ENCODE peak calls at places on chromosomes 12 and 14, in five cellular contexts. One of them, this sample, is unnamed.

GRCh38 chr12:131493068-131493826 is 217.6 kb upstream of the SFSWAP start:
- DNase-seq in left ventricle myocardium inferior: no peak
- DNase-seq in AG10803: no peak
- DNase-seq in ovary: no peak
- DNase-seq in cardiac muscle cell: no peak
- DNase-seq in this sample: no peak

GRCh38 chr12:123445388-123446344 is 9.2 kb upstream of the RILPL2 start:
- DNase-seq in cardiac muscle cell: peak
- DNase-seq in AG10803: peak
- DNase-seq in ovary: peak
- DNase-seq in left ventricle myocardium inferior: peak
- DNase-seq in this sample: no peak

GRCh38 chr12:56766535-56766934 is 3.4 kb downstream of the HSD17B6 start:
- DNase-seq in cardiac muscle cell: no peak
- DNase-seq in left ventricle myocardium inferior: no peak
- DNase-seq in ovary: no peak
- DNase-seq in AG10803: no peak
- DNase-seq in this sample: no peak

GRCh38 chr14:39740454-39740853 is 308.2 kb upstream of the FBXO33 start:
- DNase-seq in cardiac muscle cell: no peak
- DNase-seq in AG10803: no peak
- DNase-seq in left ventricle myocardium inferior: no peak
- DNase-seq in ovary: no peak
- DNase-seq in this sample: no peak

GRCh38 chr12:3493225-3494049 is 2.4 kb downstream of the PRMT8 start:
- DNase-seq in ovary: no peak
- DNase-seq in left ventricle myocardium inferior: peak
- DNase-seq in cardiac muscle cell: no peak
- DNase-seq in AG10803: no peak
- DNase-seq in this sample: no peak

GRCh38 chr12:108594-108993 is 42.0 kb downstream of the IQSEC3 start:
- DNase-seq in AG10803: no peak
- DNase-seq in cardiac muscle cell: no peak
- DNase-seq in ovary: no peak
- DNase-seq in left ventricle myocardium inferior: peak
- DNase-seq in this sample: no peak

GRCh38 chr12:27462151-27462694 is 15.7 kb downstream of the SMCO2 start:
- DNase-seq in cardiac muscle cell: peak
- DNase-seq in left ventricle myocardium inferior: no peak
- DNase-seq in AG10803: peak
- DNase-seq in ovary: no peak
- DNase-seq in this sample: no peak

GRCh38 chr12:108700833-108701450 is 30.4 kb downstream of the CORO1C start:
- DNase-seq in ovary: no peak
- DNase-seq in AG10803: no peak
- DNase-seq in cardiac muscle cell: no peak
- DNase-seq in left ventricle myocardium inferior: no peak
- DNase-seq in this sample: no peak

GRCh38 chr12:75720807-75721206 is 209.4 kb upstream of the KRR1 start:
- DNase-seq in AG10803: no peak
- DNase-seq in ovary: no peak
- DNase-seq in cardiac muscle cell: no peak
- DNase-seq in left ventricle myocardium inferior: no peak
- DNase-seq in this sample: no peak

GRCh38 chr12:23707270-23707669 is 242.2 kb downstream of the SOX5 start:
- DNase-seq in AG10803: no peak
- DNase-seq in cardiac muscle cell: no peak
- DNase-seq in ovary: no peak
- DNase-seq in left ventricle myocardium inferior: no peak
- DNase-seq in this sample: no peak

GRCh38 chr14:66140213-66140918 is 345.8 kb upstream of the CCDC196 start:
- DNase-seq in AG10803: no peak
- DNase-seq in cardiac muscle cell: no peak
- DNase-seq in left ventricle myocardium inferior: no peak
- DNase-seq in ovary: no peak
- DNase-seq in this sample: no peak

GRCh38 chr12:109637996-109638395 is 64.4 kb downstream of the MVK start:
- DNase-seq in left ventricle myocardium inferior: no peak
- DNase-seq in ovary: no peak
- DNase-seq in AG10803: no peak
- DNase-seq in cardiac muscle cell: no peak
- DNase-seq in this sample: no peak

GRCh38 chr14:87231336-87232026 is 761.5 kb downstream of the GALC start:
- DNase-seq in cardiac muscle cell: no peak
- DNase-seq in left ventricle myocardium inferior: no peak
- DNase-seq in AG10803: no peak
- DNase-seq in ovary: no peak
- DNase-seq in this sample: no peak

GRCh38 chr12:31899136-31899535 is 60.1 kb upstream of the RESF1 start:
- DNase-seq in cardiac muscle cell: no peak
- DNase-seq in AG10803: no peak
- DNase-seq in ovary: no peak
- DNase-seq in left ventricle myocardium inferior: no peak
- DNase-seq in this sample: no peak

GRCh38 chr12:132475304-132476037 is 14.5 kb upstream of the FBRSL1 start:
- DNase-seq in AG10803: no peak
- DNase-seq in ovary: no peak
- DNase-seq in left ventricle myocardium inferior: no peak
- DNase-seq in cardiac muscle cell: no peak
- DNase-seq in this sample: no peak

GRCh38 chr12:89390802-89391673 is 38.7 kb upstream of the DUSP6 start:
- DNase-seq in AG10803: peak
- DNase-seq in left ventricle myocardium inferior: no peak
- DNase-seq in ovary: no peak
- DNase-seq in cardiac muscle cell: peak
- DNase-seq in this sample: no peak

GRCh38 chr14:104938960-104939359 is 14.3 kb downstream of the PLD4 start:
- DNase-seq in ovary: no peak
- DNase-seq in cardiac muscle cell: no peak
- DNase-seq in AG10803: no peak
- DNase-seq in left ventricle myocardium inferior: no peak
- DNase-seq in this sample: no peak

GRCh38 chr12:3262466-3262865 is 185.3 kb downstream of the TSPAN9 start:
- DNase-seq in ovary: no peak
- DNase-seq in AG10803: no peak
- DNase-seq in cardiac muscle cell: no peak
- DNase-seq in left ventricle myocardium inferior: no peak
- DNase-seq in this sample: no peak

GRCh38 chr14:99726538-99727095 is 42.5 kb downstream of the CYP46A1 start:
- DNase-seq in left ventricle myocardium inferior: no peak
- DNase-seq in cardiac muscle cell: no peak
- DNase-seq in ovary: no peak
- DNase-seq in AG10803: no peak
- DNase-seq in this sample: no peak

GRCh38 chr12:125068391-125068790 is 3.2 kb downstream of the AACS start:
- DNase-seq in left ventricle myocardium inferior: no peak
- DNase-seq in cardiac muscle cell: no peak
- DNase-seq in AG10803: no peak
- DNase-seq in ovary: no peak
- DNase-seq in this sample: no peak

GRCh38 chr14:85824526-85824925 is 294.6 kb downstream of the FLRT2 start:
- DNase-seq in ovary: no peak
- DNase-seq in left ventricle myocardium inferior: no peak
- DNase-seq in cardiac muscle cell: no peak
- DNase-seq in AG10803: no peak
- DNase-seq in this sample: no peak

GRCh38 chr12:51270067-51270846 is at the start of gene SMAGP:
- DNase-seq in ovary: peak
- DNase-seq in left ventricle myocardium inferior: peak
- DNase-seq in cardiac muscle cell: peak
- DNase-seq in AG10803: peak
- DNase-seq in this sample: peak

GRCh38 chr12:93813972-93814821 is 137.0 kb downstream of the CRADD start:
- DNase-seq in ovary: peak
- DNase-seq in left ventricle myocardium inferior: peak
- DNase-seq in cardiac muscle cell: peak
- DNase-seq in AG10803: peak
- DNase-seq in this sample: no peak

GRCh38 chr12:98572010-98572409 is 21.5 kb upstream of the SLC25A3 start:
- DNase-seq in cardiac muscle cell: peak
- DNase-seq in ovary: no peak
- DNase-seq in AG10803: no peak
- DNase-seq in left ventricle myocardium inferior: no peak
- DNase-seq in this sample: no peak

GRCh38 chr12:26135010-26135420 is 10.2 kb upstream of the BHLHE41 start:
- DNase-seq in left ventricle myocardium inferior: no peak
- DNase-seq in ovary: peak
- DNase-seq in cardiac muscle cell: peak
- DNase-seq in AG10803: no peak
- DNase-seq in this sample: no peak

GRCh38 chr12:78101181-78101876 is 270.6 kb downstream of the NAV3 start:
- DNase-seq in left ventricle myocardium inferior: no peak
- DNase-seq in ovary: no peak
- DNase-seq in AG10803: no peak
- DNase-seq in cardiac muscle cell: no peak
- DNase-seq in this sample: no peak

GRCh38 chr12:78101946-78102635 is 271.4 kb downstream of the NAV3 start:
- DNase-seq in left ventricle myocardium inferior: no peak
- DNase-seq in AG10803: no peak
- DNase-seq in cardiac muscle cell: no peak
- DNase-seq in ovary: no peak
- DNase-seq in this sample: no peak

GRCh38 chr12:78095623-78096022 is 264.9 kb downstream of the NAV3 start:
- DNase-seq in AG10803: no peak
- DNase-seq in left ventricle myocardium inferior: no peak
- DNase-seq in cardiac muscle cell: no peak
- DNase-seq in ovary: no peak
- DNase-seq in this sample: no peak

GRCh38 chr12:78099806-78100205 is 269.1 kb downstream of the NAV3 start:
- DNase-seq in left ventricle myocardium inferior: no peak
- DNase-seq in ovary: no peak
- DNase-seq in cardiac muscle cell: no peak
- DNase-seq in AG10803: no peak
- DNase-seq in this sample: no peak

GRCh38 chr12:78096909-78097597 is 266.4 kb downstream of the NAV3 start:
- DNase-seq in AG10803: peak
- DNase-seq in ovary: no peak
- DNase-seq in cardiac muscle cell: peak
- DNase-seq in left ventricle myocardium inferior: no peak
- DNase-seq in this sample: no peak
- TF ChIP-seq CTCF in AG10803: peak
- TF ChIP-seq CTCF in ovary: no peak
- TF ChIP-seq CTCF in cardiac muscle cell: peak
- TF ChIP-seq CTCF in left ventricle myocardium inferior: no peak
- TF ChIP-seq CTCF in this sample: no peak

GRCh38 chr12:107519906-107520859 is 165.4 kb upstream of the PWP1 start:
- DNase-seq in left ventricle myocardium inferior: no peak
- DNase-seq in cardiac muscle cell: no peak
- DNase-seq in AG10803: no peak
- DNase-seq in ovary: no peak
- DNase-seq in this sample: no peak

GRCh38 chr12:107525063-107525718 is 160.4 kb upstream of the PWP1 start:
- DNase-seq in AG10803: no peak
- DNase-seq in ovary: no peak
- DNase-seq in cardiac muscle cell: no peak
- DNase-seq in left ventricle myocardium inferior: no peak
- DNase-seq in this sample: no peak

GRCh38 chr12:107523760-107524558 is 161.6 kb upstream of the PWP1 start:
- DNase-seq in left ventricle myocardium inferior: no peak
- DNase-seq in AG10803: no peak
- DNase-seq in ovary: no peak
- DNase-seq in cardiac muscle cell: no peak
- DNase-seq in this sample: no peak

GRCh38 chr12:107521826-107522355 is 163.7 kb upstream of the PWP1 start:
- DNase-seq in left ventricle myocardium inferior: no peak
- DNase-seq in AG10803: no peak
- DNase-seq in ovary: no peak
- DNase-seq in cardiac muscle cell: no peak
- DNase-seq in this sample: no peak

GRCh38 chr12:107522692-107523477 is 162.7 kb upstream of the PWP1 start:
- DNase-seq in AG10803: no peak
- DNase-seq in ovary: no peak
- DNase-seq in left ventricle myocardium inferior: no peak
- DNase-seq in cardiac muscle cell: no peak
- DNase-seq in this sample: peak
- TF ChIP-seq CTCF in AG10803: no peak
- TF ChIP-seq CTCF in ovary: no peak
- TF ChIP-seq CTCF in left ventricle myocardium inferior: peak
- TF ChIP-seq CTCF in cardiac muscle cell: no peak
- TF ChIP-seq CTCF in this sample: peak

DNA sequence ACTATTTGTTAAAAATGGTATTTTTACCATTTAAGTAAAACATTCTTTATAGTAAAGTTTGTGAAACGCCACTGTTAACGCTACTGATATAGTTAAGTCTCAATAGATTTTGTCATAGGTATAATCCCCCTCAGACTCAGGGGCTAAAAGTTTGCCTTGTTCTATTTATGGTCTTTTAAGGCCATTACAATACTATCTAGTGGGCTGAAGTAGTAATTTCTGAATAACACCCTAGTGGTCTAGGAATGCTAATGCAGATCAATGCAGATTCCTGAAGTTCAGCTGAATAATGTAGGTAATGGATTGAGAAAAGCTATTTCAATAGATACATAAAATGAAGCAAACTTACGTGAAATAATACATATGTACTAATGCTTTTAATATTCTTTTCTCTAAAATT is 989.3 kb upstream of the NOVA1 start:
- DNase-seq in left ventricle myocardium inferior: no peak
- DNase-seq in AG10803: no peak
- DNase-seq in ovary: no peak
- DNase-seq in cardiac muscle cell: no peak
- DNase-seq in this sample: no peak
- TF ChIP-seq CTCF in left ventricle myocardium inferior: no peak
- TF ChIP-seq CTCF in AG10803: no peak
- TF ChIP-seq CTCF in ovary: no peak
- TF ChIP-seq CTCF in cardiac muscle cell: no peak
- TF ChIP-seq CTCF in this sample: peak

GRCh38 chr14:76770521-76771431 is 9.5 kb downstream of the VASH1 start:
- DNase-seq in left ventricle myocardium inferior: no peak
- DNase-seq in cardiac muscle cell: no peak
- DNase-seq in ovary: peak
- DNase-seq in AG10803: no peak
- DNase-seq in this sample: no peak
- TF ChIP-seq CTCF in left ventricle myocardium inferior: no peak
- TF ChIP-seq CTCF in cardiac muscle cell: no peak
- TF ChIP-seq CTCF in ovary: no peak
- TF ChIP-seq CTCF in AG10803: no peak
- TF ChIP-seq CTCF in this sample: no peak